ENCODE peak calls at places on chromosome 18, in five cellular contexts. Y is cardiac muscle cell, B is brain microvascular endothelial cell, J is heart left ventricle, F is Peyer's patch. Z is an unnamed sample. For H3K27me3 and H3K36me3, the result is how much of the 10 kb centered on the place peaks cover.

GRCh38 chr18:13288509-13289138 is 70.1 kb downstream of the LDLRAD4 start:
- DNase-seq in Y (no peak), F (no peak), J (no peak), B (no peak), Z (no peak)

GRCh38 chr18:8959551-8960135 is 142.9 kb upstream of the NDUFV2 start:
- DNase-seq in J (no peak), B (no peak), Y (no peak), F (no peak), Z (no peak)

GRCh38 chr18:79518028-79518682 is 122.4 kb downstream of the NFATC1 start:
- DNase-seq in Y (no peak), B (no peak), J (no peak), F (no peak), Z (no peak)

GRCh38 chr18:47150824-47151366 is 595 bp upstream of the HDHD2 start:
- DNase-seq in Y (no peak), J (peak), B (peak), F (no peak), Z (no peak)

GRCh38 chr18:48342588-48342987 is 66.6 kb downstream of the ZBTB7C start:
- DNase-seq in B (no peak), F (no peak), J (no peak), Y (no peak), Z (no peak)

GRCh38 chr18:35661483-35662146 is 80.1 kb downstream of the GALNT1 start:
- DNase-seq in B (no peak), F (no peak), J (no peak), Y (no peak), Z (no peak)

GRCh38 chr18:446941-447560 is 53.5 kb downstream of the COLEC12 start:
- DNase-seq in Y (peak), B (peak), F (no peak), J (no peak), Z (no peak)

GRCh38 chr18:49322770-49323490 is 137.5 kb downstream of the DYM start:
- DNase-seq in J (no peak), B (no peak), F (no peak), Y (no peak), Z (no peak)

GRCh38 chr18:31101148-31102019 is 837 bp downstream of the DSC2 start:
- DNase-seq in F (peak), J (peak), Y (peak), B (no peak), Z (no peak)

GRCh38 chr18:8988262-8988871 is 114.1 kb upstream of the NDUFV2 start:
- DNase-seq in F (peak), B (peak), Y (peak), J (peak), Z (no peak)

GRCh38 chr18:36829362-36830140 is 624 bp downstream of the KIAA1328 start:
- DNase-seq in B (no peak), Y (no peak), F (no peak), J (no peak), Z (no peak)

GRCh38 chr18:10687161-10687925 is 161.5 kb downstream of the NAPG start:
- DNase-seq in B (peak), Y (no peak), J (no peak), F (no peak), Z (no peak)

GRCh38 chr18:55340998-55341397 is 247.0 kb downstream of the TCF4 start:
- DNase-seq in F (no peak), Y (no peak), B (no peak), J (no peak), Z (no peak)

GRCh38 chr18:55337908-55338521 is 250.0 kb downstream of the TCF4 start:
- DNase-seq in Y (no peak), B (no peak), J (peak), F (no peak), Z (no peak)

GRCh38 chr18:55339990-55340389 is 248.0 kb downstream of the TCF4 start:
- DNase-seq in Y (no peak), B (no peak), J (no peak), F (no peak), Z (no peak)

GRCh38 chr18:55337153-55337552 is 250.8 kb downstream of the TCF4 start:
- DNase-seq in B (no peak), J (no peak), Y (no peak), F (no peak), Z (no peak)

DNA sequence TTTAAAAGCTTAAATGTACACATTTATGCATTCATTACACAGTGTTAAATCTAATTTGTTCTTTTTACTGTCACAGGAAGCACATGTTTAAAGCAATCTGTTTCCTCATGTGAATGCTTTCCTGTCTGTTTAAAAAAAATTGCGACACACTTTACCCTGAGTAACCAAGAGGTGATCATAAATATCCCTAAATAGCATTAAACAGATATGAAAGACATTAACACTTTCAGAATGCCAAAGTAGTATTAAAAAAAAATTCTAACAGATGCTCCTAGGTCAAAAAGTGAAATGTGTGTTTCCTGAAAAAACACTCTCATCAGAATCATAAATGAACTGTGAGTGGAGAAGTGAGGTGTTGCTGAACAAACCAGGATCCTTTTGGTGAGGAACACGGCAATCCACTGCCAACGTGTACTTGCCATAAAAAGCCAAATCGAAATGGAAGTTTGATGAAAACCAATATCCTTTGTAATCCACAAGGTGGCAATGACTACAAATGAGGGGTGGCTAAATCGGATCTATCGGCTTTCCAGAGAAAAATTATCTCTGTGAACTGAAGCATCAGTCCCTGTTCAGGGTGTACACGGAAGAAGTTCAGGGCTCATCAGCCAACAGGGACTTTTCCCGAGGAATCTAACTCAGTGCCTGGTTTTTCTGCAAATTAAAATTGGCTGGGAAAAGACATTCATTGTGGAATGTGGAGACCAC is 248.9 kb downstream of the TCF4 start:
- DNase-seq in Y (peak), B (no peak), F (no peak), J (no peak), Z (no peak)
- TF ChIP-seq CTCF in Y (no peak), B (peak), F (no peak), J (no peak), Z (no peak)

GRCh38 chr18:54716586-54716985 is 111.7 kb upstream of the RAB27B start:
- DNase-seq in B (no peak), Y (no peak), J (no peak), F (no peak), Z (no peak)
- H3K27me3 ChIP-seq in B (under half), Y (under half), J (under half), F (under half), Z (under half)

GRCh38 chr18:45636110-45636509 is 20.8 kb downstream of the SLC14A2 start:
- DNase-seq in F (no peak), J (no peak), Y (no peak), B (no peak), Z (no peak)
- H3K36me3 ChIP-seq in F (under half), J (under half), Y (under half), B (under half), Z (under half)

DNA sequence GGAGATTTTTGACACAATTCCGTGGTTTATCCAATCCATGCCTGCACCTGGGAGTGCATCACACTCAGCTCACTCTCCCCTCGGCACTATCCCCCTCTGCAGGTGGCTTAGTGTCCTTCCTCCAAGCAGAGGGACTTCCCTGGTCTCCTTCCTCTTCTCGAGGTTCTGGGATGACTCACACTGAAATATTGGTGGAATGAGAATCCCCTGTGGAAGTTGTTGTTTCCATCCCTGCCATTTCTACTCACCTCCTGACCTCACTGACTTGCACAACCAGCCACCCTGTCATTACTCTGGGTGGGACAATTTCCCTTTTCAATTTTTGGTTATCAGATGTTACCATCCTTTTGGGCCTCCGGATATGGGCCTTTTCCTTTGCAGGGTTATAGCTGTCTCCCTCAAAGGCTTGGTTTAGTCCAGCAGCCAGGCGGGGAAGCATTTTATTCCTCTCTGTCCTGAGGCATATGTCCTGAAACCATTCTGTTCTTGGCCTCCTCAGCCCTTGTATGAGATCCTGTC is 59.9 kb downstream of the PTPRM start:
- DNase-seq in B (peak), J (no peak), F (no peak), Y (peak), Z (no peak)
- TF ChIP-seq CTCF in B (peak), J (no peak), F (no peak), Y (peak), Z (peak)

DNA sequence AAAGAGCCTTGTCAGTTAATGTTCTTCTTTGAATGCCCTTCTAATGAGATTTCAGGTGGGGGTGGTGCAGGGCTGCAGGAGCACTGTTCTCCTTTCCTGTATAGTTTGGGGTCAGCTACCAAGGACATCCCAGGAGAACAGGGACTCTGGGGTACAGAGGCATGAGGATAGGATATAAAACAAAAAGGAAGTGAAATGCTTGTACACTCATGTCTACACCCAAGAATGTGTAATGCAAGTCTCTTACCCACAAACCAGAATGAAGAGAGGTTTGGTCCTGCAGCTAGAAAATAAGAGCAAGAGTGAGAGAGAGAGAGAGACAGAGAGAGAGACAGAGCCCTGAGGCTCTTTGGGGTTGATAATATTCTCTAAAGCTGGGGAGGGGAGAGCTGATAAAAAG is 151.8 kb upstream of the KCTD1 start:
- DNase-seq in Y (no peak), J (no peak), B (no peak), F (no peak), Z (no peak)
- H3K27me3 ChIP-seq in Y (under half), J (under half), B (under half), F (under half), Z (under half)

GRCh38 chr18:21629089-21629832 is 17.1 kb downstream of the SNRPD1 start:
- DNase-seq in J (no peak), B (no peak), Y (no peak), F (no peak), Z (no peak)
- H3K36me3 ChIP-seq in J (half or more), B (under half), Y (under half), F (under half), Z (under half)

DNA sequence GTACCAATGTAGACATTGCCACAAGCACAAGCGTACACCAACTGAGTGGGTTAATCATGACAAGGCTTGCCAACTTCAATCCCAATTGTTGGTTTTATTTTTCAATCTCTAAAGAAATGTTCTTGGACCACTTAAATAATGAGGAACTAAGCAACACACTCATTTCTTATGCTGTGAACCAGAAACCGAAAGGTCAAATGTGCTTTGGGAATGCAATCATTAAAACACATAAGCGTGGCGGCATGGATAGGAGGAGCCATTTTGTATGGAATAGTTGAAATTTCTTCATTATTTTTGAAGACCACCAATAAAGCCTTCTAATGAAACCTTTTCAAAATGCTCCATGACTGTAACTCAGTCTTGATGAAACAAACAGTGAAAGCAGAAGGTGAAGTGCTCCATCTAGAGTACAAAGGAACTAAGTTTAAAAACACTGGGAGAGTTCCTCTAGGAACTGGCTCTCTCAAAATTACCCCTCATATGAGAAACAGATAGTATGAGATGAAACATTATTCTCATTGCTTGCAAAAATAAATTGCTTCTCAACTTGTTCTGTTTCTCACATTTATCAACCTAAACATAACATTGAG is 113.2 kb upstream of the CHST9 start:
- DNase-seq in J (no peak), B (no peak), Y (no peak), F (no peak), Z (no peak)
- TF ChIP-seq CTCF in J (peak), B (peak), Y (no peak), F (peak), Z (no peak)

GRCh38 chr18:45829896-45830295 is 4.4 kb downstream of the SIGLEC15 start:
- DNase-seq in F (no peak), J (no peak), Y (no peak), B (no peak), Z (no peak)
- H3K27me3 ChIP-seq in F (under half), J (under half), Y (under half), B (under half), Z (under half)

GRCh38 chr18:77973745-77974144 is 724.1 kb downstream of the GALR1 start:
- DNase-seq in F (no peak), B (no peak), Y (no peak), J (no peak), Z (no peak)
- H3K36me3 ChIP-seq in F (under half), B (under half), Y (under half), J (under half), Z (under half)

Z was measured in BJ.